ENCODE peak calls at places on chromosomes 4 and X, in seven cellular contexts. One of them, this sample, is unnamed.
A peak's percentile ranks its signal among the peaks of the same experiment; 100 is the strongest.

GRCh38 chr4:54924891-54925290 is 200.5 kb downstream of the KDR start:
- DNase-seq in astrocyte of the cerebellum: no peak
- DNase-seq in HFFc6: no peak
- DNase-seq in mammary epithelial cell: peak; percentile 68
- DNase-seq in dorsolateral prefrontal cortex: no peak
- DNase-seq in H9: no peak
- DNase-seq in SK-N-SH: no peak
- DNase-seq in this sample: no peak

GRCh38 chrX:111823068-111823467 is 52.9 kb upstream of the TRPC5OS start:
- DNase-seq in astrocyte of the cerebellum: no peak
- DNase-seq in HFFc6: no peak
- DNase-seq in mammary epithelial cell: no peak
- DNase-seq in dorsolateral prefrontal cortex: no peak
- DNase-seq in H9: peak; percentile 81
- DNase-seq in SK-N-SH: peak; percentile 40
- DNase-seq in this sample: peak; percentile 56

GRCh38 chr4:74755486-74755885 is 38.8 kb downstream of the BTC start:
- DNase-seq in astrocyte of the cerebellum: peak; percentile 26
- DNase-seq in HFFc6: no peak
- DNase-seq in mammary epithelial cell: no peak
- DNase-seq in dorsolateral prefrontal cortex: no peak
- DNase-seq in H9: no peak
- DNase-seq in SK-N-SH: no peak
- DNase-seq in this sample: no peak

GRCh38 chr4:20126906-20127305 is 124.8 kb upstream of the SLIT2 start:
- DNase-seq in astrocyte of the cerebellum: no peak
- DNase-seq in HFFc6: peak; percentile 88
- DNase-seq in mammary epithelial cell: peak; percentile 11
- DNase-seq in dorsolateral prefrontal cortex: no peak
- DNase-seq in H9: no peak
- DNase-seq in SK-N-SH: no peak
- DNase-seq in this sample: no peak

GRCh38 chr4:139469869-139470268 is 15.9 kb downstream of the RAB33B start:
- DNase-seq in astrocyte of the cerebellum: no peak
- DNase-seq in HFFc6: no peak
- DNase-seq in mammary epithelial cell: no peak
- DNase-seq in dorsolateral prefrontal cortex: no peak
- DNase-seq in H9: no peak
- DNase-seq in SK-N-SH: no peak
- DNase-seq in this sample: no peak

GRCh38 chrX:37871626-37872302 is 24.4 kb upstream of the DYNLT3 start:
- DNase-seq in astrocyte of the cerebellum: peak; percentile 85
- DNase-seq in HFFc6: peak; percentile 76
- DNase-seq in mammary epithelial cell: peak; percentile 82
- DNase-seq in dorsolateral prefrontal cortex: peak; percentile 8
- DNase-seq in H9: no peak
- DNase-seq in SK-N-SH: no peak
- DNase-seq in this sample: peak; percentile 38

GRCh38 chr4:13601848-13602247 is 25.7 kb downstream of the BOD1L1 start:
- DNase-seq in astrocyte of the cerebellum: no peak
- DNase-seq in HFFc6: no peak
- DNase-seq in mammary epithelial cell: no peak
- DNase-seq in dorsolateral prefrontal cortex: no peak
- DNase-seq in H9: no peak
- DNase-seq in SK-N-SH: no peak
- DNase-seq in this sample: no peak

GRCh38 chr4:4613126-4613465 is 71.2 kb upstream of the STX18 start:
- DNase-seq in astrocyte of the cerebellum: no peak
- DNase-seq in HFFc6: no peak
- DNase-seq in mammary epithelial cell: no peak
- DNase-seq in dorsolateral prefrontal cortex: no peak
- DNase-seq in H9: no peak
- DNase-seq in SK-N-SH: no peak
- DNase-seq in this sample: no peak

GRCh38 chrX:63330681-63331080 is 20.5 kb downstream of the SPIN4 start:
- DNase-seq in astrocyte of the cerebellum: no peak
- DNase-seq in HFFc6: no peak
- DNase-seq in mammary epithelial cell: peak; percentile 80
- DNase-seq in dorsolateral prefrontal cortex: no peak
- DNase-seq in H9: no peak
- DNase-seq in SK-N-SH: no peak
- DNase-seq in this sample: peak; percentile 27

GRCh38 chr4:1693131-1693896 is 9.2 kb upstream of the FAM53A start:
- DNase-seq in astrocyte of the cerebellum: peak; percentile 62
- DNase-seq in HFFc6: peak; percentile 66
- DNase-seq in mammary epithelial cell: peak; percentile 68
- DNase-seq in dorsolateral prefrontal cortex: peak; percentile 59
- DNase-seq in H9: peak; percentile 75
- DNase-seq in SK-N-SH: peak; percentile 78
- DNase-seq in this sample: peak; percentile 73

GRCh38 chr4:91064157-91064853 is 937.1 kb downstream of the CCSER1 start:
- DNase-seq in astrocyte of the cerebellum: peak; percentile 76
- DNase-seq in HFFc6: no peak
- DNase-seq in mammary epithelial cell: peak; percentile 16
- DNase-seq in dorsolateral prefrontal cortex: no peak
- DNase-seq in H9: no peak
- DNase-seq in SK-N-SH: peak; percentile 51
- DNase-seq in this sample: peak; percentile 8

GRCh38 chr4:27187786-27188185 is 327.1 kb downstream of the STIM2 start:
- DNase-seq in astrocyte of the cerebellum: no peak
- DNase-seq in HFFc6: no peak
- DNase-seq in mammary epithelial cell: no peak
- DNase-seq in dorsolateral prefrontal cortex: no peak
- DNase-seq in H9: no peak
- DNase-seq in SK-N-SH: no peak
- DNase-seq in this sample: no peak

GRCh38 chrX:17550011-17550410 is 175.0 kb downstream of the NHS start:
- DNase-seq in astrocyte of the cerebellum: no peak
- DNase-seq in HFFc6: no peak
- DNase-seq in mammary epithelial cell: peak; percentile 52
- DNase-seq in dorsolateral prefrontal cortex: no peak
- DNase-seq in H9: no peak
- DNase-seq in SK-N-SH: no peak
- DNase-seq in this sample: no peak

GRCh38 chrX:2691543-2692220 is 587 bp downstream of the CD99 start:
- DNase-seq in astrocyte of the cerebellum: no peak
- DNase-seq in HFFc6: peak; percentile 41
- DNase-seq in mammary epithelial cell: no peak
- DNase-seq in dorsolateral prefrontal cortex: no peak
- DNase-seq in H9: no peak
- DNase-seq in SK-N-SH: no peak
- DNase-seq in this sample: peak; percentile 30

GRCh38 chrX:2692221-2693122 is 1.4 kb downstream of the CD99 start:
- DNase-seq in astrocyte of the cerebellum: no peak
- DNase-seq in HFFc6: no peak
- DNase-seq in mammary epithelial cell: no peak
- DNase-seq in dorsolateral prefrontal cortex: no peak
- DNase-seq in H9: no peak
- DNase-seq in SK-N-SH: peak; percentile 17
- DNase-seq in this sample: no peak

GRCh38 chrX:2693123-2693438 is 2.0 kb downstream of the CD99 start:
- DNase-seq in astrocyte of the cerebellum: no peak
- DNase-seq in HFFc6: no peak
- DNase-seq in mammary epithelial cell: no peak
- DNase-seq in dorsolateral prefrontal cortex: no peak
- DNase-seq in H9: no peak
- DNase-seq in SK-N-SH: no peak
- DNase-seq in this sample: no peak

GRCh38 chrX:2689773-2690666 is 1.1 kb upstream of the CD99 start:
- DNase-seq in astrocyte of the cerebellum: no peak
- DNase-seq in HFFc6: no peak
- DNase-seq in mammary epithelial cell: no peak
- DNase-seq in dorsolateral prefrontal cortex: no peak
- DNase-seq in H9: no peak
- DNase-seq in SK-N-SH: peak; percentile 39
- DNase-seq in this sample: no peak

GRCh38 chrX:2690856-2691542 is at the start of gene CD99:
- DNase-seq in astrocyte of the cerebellum: no peak
- DNase-seq in HFFc6: peak; percentile 67
- DNase-seq in mammary epithelial cell: peak; percentile 77
- DNase-seq in dorsolateral prefrontal cortex: peak; percentile 41
- DNase-seq in H9: peak; percentile 76
- DNase-seq in SK-N-SH: peak; percentile 90
- DNase-seq in this sample: peak; percentile 76
- TF ChIP-seq CTCF in astrocyte of the cerebellum: no peak
- TF ChIP-seq CTCF in HFFc6: peak; percentile 24
- TF ChIP-seq CTCF in mammary epithelial cell: no peak
- TF ChIP-seq CTCF in dorsolateral prefrontal cortex: no peak
- TF ChIP-seq CTCF in H9: no peak
- TF ChIP-seq CTCF in SK-N-SH: no peak
- TF ChIP-seq CTCF in this sample: no peak

GRCh38 chr4:108743021-108743420 is 19.8 kb downstream of the ETNPPL start:
- DNase-seq in astrocyte of the cerebellum: no peak
- DNase-seq in HFFc6: no peak
- DNase-seq in mammary epithelial cell: no peak
- DNase-seq in dorsolateral prefrontal cortex: peak; percentile 24
- DNase-seq in H9: peak; percentile 37
- DNase-seq in SK-N-SH: no peak
- DNase-seq in this sample: no peak
- TF ChIP-seq CTCF in astrocyte of the cerebellum: no peak
- TF ChIP-seq CTCF in HFFc6: peak; percentile 16
- TF ChIP-seq CTCF in mammary epithelial cell: no peak
- TF ChIP-seq CTCF in dorsolateral prefrontal cortex: peak; percentile 39
- TF ChIP-seq CTCF in H9: peak; percentile 50
- TF ChIP-seq CTCF in SK-N-SH: no peak
- TF ChIP-seq CTCF in this sample: no peak

GRCh38 chrX:23662187-23662586 is 5.1 kb upstream of the PRDX4 start:
- DNase-seq in astrocyte of the cerebellum: no peak
- DNase-seq in HFFc6: no peak
- DNase-seq in mammary epithelial cell: no peak
- DNase-seq in dorsolateral prefrontal cortex: no peak
- DNase-seq in H9: no peak
- DNase-seq in SK-N-SH: no peak
- DNase-seq in this sample: no peak

GRCh38 chrX:23662853-23663252 is 4.4 kb upstream of the PRDX4 start:
- DNase-seq in astrocyte of the cerebellum: no peak
- DNase-seq in HFFc6: peak; percentile 65
- DNase-seq in mammary epithelial cell: peak; percentile 13
- DNase-seq in dorsolateral prefrontal cortex: no peak
- DNase-seq in H9: no peak
- DNase-seq in SK-N-SH: no peak
- DNase-seq in this sample: no peak

GRCh38 chrX:23666282-23666681 is 1.0 kb upstream of the PRDX4 start:
- DNase-seq in astrocyte of the cerebellum: no peak
- DNase-seq in HFFc6: no peak
- DNase-seq in mammary epithelial cell: no peak
- DNase-seq in dorsolateral prefrontal cortex: no peak
- DNase-seq in H9: no peak
- DNase-seq in SK-N-SH: no peak
- DNase-seq in this sample: no peak

GRCh38 chrX:23668335-23668734 is 1.0 kb downstream of the PRDX4 start:
- DNase-seq in astrocyte of the cerebellum: no peak
- DNase-seq in HFFc6: no peak
- DNase-seq in mammary epithelial cell: no peak
- DNase-seq in dorsolateral prefrontal cortex: no peak
- DNase-seq in H9: no peak
- DNase-seq in SK-N-SH: peak; percentile 11
- DNase-seq in this sample: no peak

DNA sequence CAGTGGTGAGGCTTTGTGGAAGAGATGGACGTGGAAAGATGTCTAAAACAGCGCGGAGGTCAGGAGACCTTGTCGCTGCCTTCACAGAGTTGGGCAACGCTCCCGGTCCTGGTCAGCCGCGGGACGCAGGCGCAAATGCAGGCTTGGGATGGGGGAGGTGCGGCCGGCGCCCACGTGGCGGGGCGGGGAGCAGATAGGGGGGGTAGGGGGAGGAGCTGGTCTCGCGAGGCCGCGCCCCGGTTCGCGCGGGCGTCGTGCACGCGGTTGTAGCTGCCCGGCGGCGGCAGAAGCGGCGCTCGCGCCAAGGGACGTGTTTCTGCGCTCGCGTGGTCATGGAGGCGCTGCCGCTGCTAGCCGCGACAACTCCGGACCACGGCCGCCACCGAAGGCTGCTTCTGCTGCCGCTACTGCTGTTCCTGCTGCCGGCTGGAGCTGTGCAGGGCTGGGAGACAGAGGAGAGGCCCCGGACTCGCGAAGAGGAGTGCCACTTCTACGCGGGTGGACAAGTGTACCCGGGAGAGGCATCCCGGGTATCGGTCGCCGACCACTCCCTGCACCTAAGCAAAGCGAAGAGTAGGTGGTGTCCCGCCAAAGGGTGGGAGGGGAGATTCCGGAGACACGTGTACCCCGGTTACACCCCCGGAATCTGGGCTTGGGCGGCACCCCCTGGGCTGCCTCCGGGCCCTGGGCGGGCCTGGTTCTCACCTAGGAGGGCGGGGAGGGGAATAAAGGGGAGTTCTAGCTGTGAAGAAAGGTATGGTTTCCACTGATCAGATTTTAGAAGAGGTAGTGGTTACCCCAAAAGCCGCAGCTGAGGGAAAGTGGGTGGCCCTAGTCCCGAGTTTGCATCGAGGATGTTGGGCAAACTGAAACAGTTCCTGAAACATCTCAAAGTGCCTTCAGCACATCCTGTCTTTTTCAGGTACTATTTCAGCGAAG is at the start of gene PRDX4:
- DNase-seq in astrocyte of the cerebellum: peak; percentile 61
- DNase-seq in HFFc6: peak; percentile 79
- DNase-seq in mammary epithelial cell: peak; percentile 75
- DNase-seq in dorsolateral prefrontal cortex: peak; percentile 79
- DNase-seq in H9: peak; percentile 91
- DNase-seq in SK-N-SH: peak; percentile 95
- DNase-seq in this sample: peak; percentile 90
- TF ChIP-seq CTCF in astrocyte of the cerebellum: no peak
- TF ChIP-seq CTCF in HFFc6: peak; percentile 7
- TF ChIP-seq CTCF in mammary epithelial cell: no peak
- TF ChIP-seq CTCF in dorsolateral prefrontal cortex: peak; percentile 53
- TF ChIP-seq CTCF in H9: no peak
- TF ChIP-seq CTCF in SK-N-SH: no peak
- TF ChIP-seq CTCF in this sample: no peak

GRCh38 chrX:26442340-26442739 is 226.4 kb downstream of the MAGEB5 start:
- DNase-seq in astrocyte of the cerebellum: no peak
- DNase-seq in HFFc6: no peak
- DNase-seq in mammary epithelial cell: peak; percentile 3
- DNase-seq in dorsolateral prefrontal cortex: no peak
- DNase-seq in H9: no peak
- DNase-seq in SK-N-SH: peak; percentile 0
- DNase-seq in this sample: peak; percentile 23
- TF ChIP-seq CTCF in astrocyte of the cerebellum: peak; percentile 16
- TF ChIP-seq CTCF in HFFc6: no peak
- TF ChIP-seq CTCF in mammary epithelial cell: peak; percentile 47
- TF ChIP-seq CTCF in dorsolateral prefrontal cortex: peak; percentile 52
- TF ChIP-seq CTCF in H9: peak; percentile 82
- TF ChIP-seq CTCF in SK-N-SH: peak; percentile 51
- TF ChIP-seq CTCF in this sample: peak; percentile 20

DNA sequence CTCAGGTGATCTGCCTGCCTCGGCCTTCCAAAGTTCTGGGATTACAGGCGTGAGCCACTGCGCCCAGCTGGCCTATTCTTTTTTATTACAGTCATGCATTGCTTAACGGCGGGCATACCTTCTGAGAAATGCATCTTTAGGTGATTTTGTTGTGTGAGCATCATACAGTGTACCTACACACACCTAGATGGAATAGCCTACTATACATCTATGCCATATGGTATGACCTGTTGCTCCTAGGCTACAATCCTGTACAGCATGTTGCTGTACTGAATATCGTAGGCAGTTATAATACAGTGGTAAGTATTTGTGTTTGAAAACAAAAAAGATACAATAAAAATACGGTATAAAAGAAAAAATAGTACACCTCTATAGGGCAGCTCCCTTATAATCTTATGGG is 6.0 kb downstream of the STAG2 start:
- DNase-seq in astrocyte of the cerebellum: no peak
- DNase-seq in HFFc6: no peak
- DNase-seq in mammary epithelial cell: no peak
- DNase-seq in dorsolateral prefrontal cortex: no peak
- DNase-seq in H9: no peak
- DNase-seq in SK-N-SH: no peak
- DNase-seq in this sample: no peak
- TF ChIP-seq CTCF in astrocyte of the cerebellum: no peak
- TF ChIP-seq CTCF in HFFc6: no peak
- TF ChIP-seq CTCF in mammary epithelial cell: no peak
- TF ChIP-seq CTCF in dorsolateral prefrontal cortex: no peak
- TF ChIP-seq CTCF in H9: no peak
- TF ChIP-seq CTCF in SK-N-SH: no peak
- TF ChIP-seq CTCF in this sample: no peak